ENCODE peak calls at places on chromosome 15, in four cellular contexts. X is NT2/D1, T is GM12878, F is HepG2. O is an unnamed sample.

GRCh38 chr15:77798151-77798550 is 165.4 kb upstream of the LINGO1 start:
- DNase-seq in X (no peak), T (no peak), F (no peak), O (no peak)

GRCh38 chr15:66877558-66878285 is 175.7 kb downstream of the SMAD6 start:
- DNase-seq in X (no peak), T (no peak), F (no peak), O (peak)

GRCh38 chr15:88257311-88257901 is 867 bp upstream of the NTRK3 start:
- DNase-seq in X (no peak), T (no peak), F (no peak), O (no peak)

GRCh38 chr15:29968099-29968892 is 114.5 kb upstream of the GOLGA8J start:
- DNase-seq in X (no peak), T (no peak), F (no peak), O (peak)

GRCh38 chr15:33278816-33279612 is 31.8 kb upstream of the RYR3 start:
- DNase-seq in X (peak), T (no peak), F (no peak), O (peak)

GRCh38 chr15:82114660-82115059 is 68.8 kb upstream of the MEX3B start:
- DNase-seq in X (no peak), T (no peak), F (no peak), O (no peak)

GRCh38 chr15:35170216-35170615 is 85.1 kb upstream of the NANOGP8 start:
- DNase-seq in X (no peak), T (no peak), F (no peak), O (no peak)

GRCh38 chr15:31523027-31523654 is 196.5 kb downstream of the KLF13 start:
- DNase-seq in X (no peak), T (no peak), F (no peak), O (no peak)

GRCh38 chr15:29939404-29939803 is 117.1 kb upstream of the TJP1 start:
- DNase-seq in X (no peak), T (no peak), F (no peak), O (no peak)

GRCh38 chr15:56045068-56045748 is 51.8 kb upstream of the NEDD4 start:
- DNase-seq in X (no peak), T (no peak), F (no peak), O (no peak)

GRCh38 chr15:47364671-47365141 is 352.6 kb upstream of the SEMA6D start:
- DNase-seq in X (no peak), T (no peak), F (no peak), O (no peak)

GRCh38 chr15:68429691-68430470 is 2.1 kb downstream of the ITGA11 start:
- DNase-seq in X (no peak), T (no peak), F (no peak), O (no peak)

GRCh38 chr15:82849556-82850241 is 40.3 kb downstream of the WHAMM start:
- DNase-seq in X (peak), T (no peak), F (peak), O (peak)

GRCh38 chr15:99108993-99109392 is 4.1 kb downstream of the SYNM start:
- DNase-seq in X (no peak), T (no peak), F (no peak), O (no peak)

GRCh38 chr15:40421246-40422157 is 15.9 kb downstream of the IVD start:
- DNase-seq in X (no peak), T (no peak), F (peak), O (peak)

GRCh38 chr15:98994892-98995291 is 12.7 kb downstream of the PGPEP1L start:
- DNase-seq in X (no peak), T (no peak), F (no peak), O (no peak)

GRCh38 chr15:73601449-73602425 is 31.5 kb downstream of the NPTN start:
- DNase-seq in X (no peak), T (no peak), F (peak), O (no peak)

GRCh38 chr15:42107483-42107882 is 13.1 kb upstream of the PLA2G4D start:
- DNase-seq in X (no peak), T (no peak), F (no peak), O (no peak)

DNA sequence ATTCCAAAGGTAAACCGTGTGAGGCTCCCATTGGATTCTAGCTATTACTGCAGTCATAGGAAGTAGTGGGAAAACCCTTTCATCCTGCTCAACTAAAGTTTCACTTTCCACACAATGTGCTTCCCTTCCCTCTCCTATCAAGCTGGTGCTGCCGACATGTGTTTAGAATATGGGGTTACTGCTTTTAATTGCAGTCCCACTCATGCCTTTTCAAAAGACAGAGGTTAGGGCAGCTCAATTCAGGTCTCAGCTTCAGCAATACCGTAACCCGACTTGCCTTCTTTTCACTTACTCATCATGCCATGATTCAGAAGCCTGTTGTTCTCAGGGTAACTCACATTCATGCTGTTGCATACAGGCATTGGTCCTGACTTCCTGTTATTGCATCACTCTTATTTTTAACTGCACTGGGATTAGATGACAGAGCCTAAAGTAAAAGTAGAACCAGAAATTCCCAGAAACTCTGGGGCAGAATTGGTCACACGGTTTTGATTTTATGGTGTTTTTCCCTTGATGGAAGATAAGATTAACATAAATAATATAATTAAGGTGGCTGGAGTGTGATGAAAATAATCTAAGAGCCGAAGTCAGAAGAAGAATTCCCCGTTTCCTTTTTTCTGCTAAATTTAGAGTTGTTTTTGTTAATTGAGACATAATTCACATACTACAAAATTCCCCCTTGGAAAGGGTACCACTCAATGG is 45.7 kb downstream of the C2CD4B start:
- DNase-seq in X (no peak), T (no peak), F (peak), O (no peak)
- TF ChIP-seq SUZ12 in X (no peak), T (no peak), F (no peak), O (no peak)

GRCh38 chr15:75868019-75868418 is 24.8 kb downstream of the UBE2Q2 start:
- DNase-seq in X (no peak), T (no peak), F (no peak), O (no peak)

GRCh38 chr15:75866916-75867315 is 23.7 kb downstream of the UBE2Q2 start:
- DNase-seq in X (no peak), T (no peak), F (no peak), O (no peak)

GRCh38 chr15:75864213-75865059 is 21.2 kb downstream of the UBE2Q2 start:
- DNase-seq in X (no peak), T (no peak), F (no peak), O (no peak)

GRCh38 chr15:75869446-75869845 is 26.2 kb downstream of the UBE2Q2 start:
- DNase-seq in X (peak), T (no peak), F (no peak), O (no peak)

DNA sequence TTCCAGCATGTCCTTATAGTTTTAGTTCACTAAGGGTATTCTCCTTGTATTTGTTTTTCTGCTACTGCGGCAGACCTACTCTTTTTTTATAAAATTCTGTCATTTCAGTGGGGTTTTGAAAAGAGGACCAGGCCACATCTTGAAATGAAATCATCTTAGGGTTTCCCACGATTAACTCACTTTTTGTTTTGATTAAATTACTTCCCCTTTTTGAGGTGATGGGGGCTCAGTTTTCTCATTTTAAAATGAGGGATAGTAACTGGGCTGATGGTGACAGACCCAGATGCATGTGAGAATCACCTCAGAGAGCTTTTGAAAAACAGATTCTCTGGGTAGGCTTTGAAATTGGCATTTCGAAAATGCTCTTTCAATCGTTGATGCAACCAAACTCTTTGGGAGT is 24.2 kb downstream of the UBE2Q2 start:
- DNase-seq in X (no peak), T (no peak), F (no peak), O (no peak)
- TF ChIP-seq SUZ12 in X (no peak), T (no peak), F (no peak), O (no peak)

GRCh38 chr15:92681141-92681622 is 25.6 kb upstream of the FAM174B start:
- DNase-seq in X (no peak), T (no peak), F (no peak), O (no peak)
- TF ChIP-seq SUZ12 in X (no peak), T (no peak), F (no peak), O (no peak)

GRCh38 chr15:100332721-100333120 is 9.1 kb downstream of the ADAMTS17 start:
- DNase-seq in X (no peak), T (no peak), F (no peak), O (no peak)

GRCh38 chr15:100334456-100334855 is 7.3 kb downstream of the ADAMTS17 start:
- DNase-seq in X (no peak), T (no peak), F (no peak), O (no peak)

GRCh38 chr15:100332231-100332630 is 9.5 kb downstream of the ADAMTS17 start:
- DNase-seq in X (no peak), T (no peak), F (no peak), O (no peak)

GRCh38 chr15:100334015-100334414 is 7.8 kb downstream of the ADAMTS17 start:
- DNase-seq in X (no peak), T (no peak), F (no peak), O (no peak)

DNA sequence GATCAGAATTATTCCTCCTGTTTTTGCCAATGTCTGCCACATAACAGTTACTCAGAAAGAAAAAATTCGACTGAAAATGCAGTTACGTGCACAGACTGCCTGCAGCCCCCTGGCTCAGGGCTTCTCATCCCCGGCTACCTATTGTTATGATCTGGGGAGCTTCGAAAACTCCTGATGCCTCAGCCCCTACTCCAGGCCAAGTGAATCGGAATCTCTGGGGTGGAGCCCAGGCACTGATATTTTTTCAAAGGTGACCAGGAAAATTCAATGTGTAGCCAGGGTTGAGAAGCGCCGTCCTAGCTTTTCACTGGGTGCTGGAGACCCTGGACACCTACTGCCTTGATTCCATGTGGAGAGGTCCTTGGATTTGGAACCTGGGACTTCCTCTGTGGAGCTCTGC is 8.5 kb downstream of the ADAMTS17 start:
- DNase-seq in X (no peak), T (no peak), F (no peak), O (no peak)
- TF ChIP-seq SUZ12 in X (no peak), T (no peak), F (no peak), O (no peak)